ENCODE peak calls at places on chromosomes 13 and 19, in five cellular contexts. W, U, Z, X and P are unnamed samples.
A peak's percentile ranks its signal among the peaks of the same experiment; 100 is the strongest.

GRCh38 chr13:56352901-56353300 is 787.8 kb upstream of the PRR20A start:
- DNase-seq in X (no peak), Z (no peak), U (no peak), W (no peak), P (no peak)

GRCh38 chr13:79405501-79405830 is 589 bp downstream of the RBM26 start:
- DNase-seq in Z (peak; percentile 65), X (no peak), U (no peak), W (no peak), P (no peak)

GRCh38 chr13:64293923-64294322 is 2878.3 kb upstream of the PCDH20 start:
- DNase-seq in Z (no peak), X (no peak), W (no peak), U (no peak), P (no peak)

GRCh38 chr13:44236370-44236769 is 137.3 kb upstream of the SERP2 start:
- DNase-seq in U (no peak), Z (no peak), X (no peak), W (no peak), P (no peak)

GRCh38 chr19:58439576-58440554 is at the start of gene ZNF132:
- DNase-seq in U (peak; percentile 92), X (peak; percentile 84), Z (peak; percentile 94), W (peak; percentile 100), P (peak; percentile 98)

GRCh38 chr13:51225034-51225433 is 2.8 kb downstream of the FAM124A start:
- DNase-seq in W (no peak), X (no peak), U (no peak), Z (no peak), P (no peak)

GRCh38 chr13:34466301-34466700 is 475.8 kb upstream of the NBEA start:
- DNase-seq in W (no peak), U (no peak), Z (no peak), X (no peak), P (no peak)

GRCh38 chr13:112990783-112991182 is 21.8 kb downstream of the MCF2L start:
- DNase-seq in Z (no peak), X (no peak), U (peak; percentile 85), W (no peak), P (no peak)

GRCh38 chr13:29763426-29764180 is 86.8 kb downstream of the UBL3 start:
- DNase-seq in Z (no peak), W (no peak), X (no peak), U (no peak), P (no peak)

GRCh38 chr13:73715910-73716257 is 418.3 kb downstream of the KLF12 start:
- DNase-seq in X (no peak), Z (peak; percentile 20), U (no peak), W (no peak), P (peak; percentile 35)

GRCh38 chr13:84126671-84127171 is 244.4 kb upstream of the SLITRK1 start:
- DNase-seq in U (no peak), Z (no peak), W (no peak), X (no peak), P (no peak)

GRCh38 chr13:28396053-28396452 is 98.9 kb downstream of the FLT1 start:
- DNase-seq in W (no peak), Z (no peak), U (no peak), X (no peak), P (no peak)

GRCh38 chr13:46756977-46757376 is 40.0 kb downstream of the ESD start:
- DNase-seq in X (no peak), U (no peak), W (no peak), Z (no peak), P (no peak)

GRCh38 chr19:10553943-10554381 is 10.3 kb downstream of the ATG4D start:
- DNase-seq in X (no peak), U (peak; percentile 63), W (no peak), Z (peak; percentile 83), P (peak; percentile 80)

GRCh38 chr13:32791545-32792172 is 205.4 kb downstream of the PDS5B start:
- DNase-seq in Z (peak; percentile 70), X (no peak), U (no peak), W (no peak), P (peak; percentile 67)

GRCh38 chr13:101982903-101983302 is 418.9 kb downstream of the FGF14 start:
- DNase-seq in Z (no peak), U (no peak), W (no peak), X (no peak), P (no peak)

GRCh38 chr13:101988140-101988539 is 413.7 kb downstream of the FGF14 start:
- DNase-seq in U (no peak), W (no peak), Z (no peak), X (no peak), P (no peak)

GRCh38 chr13:101985321-101985720 is 416.5 kb downstream of the FGF14 start:
- DNase-seq in Z (no peak), U (no peak), W (no peak), X (no peak), P (no peak)

GRCh38 chr13:101989798-101990350 is 412.0 kb downstream of the FGF14 start:
- DNase-seq in X (no peak), U (no peak), Z (no peak), W (no peak), P (no peak)

DNA sequence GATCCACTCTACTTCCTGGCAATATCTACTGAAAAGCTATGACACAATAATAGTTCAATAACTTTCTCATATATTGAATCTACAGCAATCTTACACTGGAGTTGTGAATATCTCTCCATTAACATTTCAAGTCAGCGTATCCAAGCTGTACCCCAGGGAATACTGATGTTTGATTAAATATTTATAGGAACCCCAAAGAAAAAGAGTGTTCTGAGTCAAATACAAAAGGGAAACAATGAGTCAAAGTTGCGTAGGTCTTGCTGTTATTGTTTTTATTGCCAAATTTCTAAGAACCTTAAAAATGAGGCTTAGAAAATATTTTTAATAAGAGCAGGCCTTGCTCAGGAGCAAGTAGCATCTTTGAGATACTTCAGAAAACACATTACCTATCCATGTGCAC is 415.5 kb downstream of the FGF14 start:
- DNase-seq in X (no peak), Z (no peak), W (no peak), U (no peak), P (no peak)
- TF ChIP-seq CTCF in X (no peak), Z (no peak), W (no peak), U (no peak), P (no peak)

DNA sequence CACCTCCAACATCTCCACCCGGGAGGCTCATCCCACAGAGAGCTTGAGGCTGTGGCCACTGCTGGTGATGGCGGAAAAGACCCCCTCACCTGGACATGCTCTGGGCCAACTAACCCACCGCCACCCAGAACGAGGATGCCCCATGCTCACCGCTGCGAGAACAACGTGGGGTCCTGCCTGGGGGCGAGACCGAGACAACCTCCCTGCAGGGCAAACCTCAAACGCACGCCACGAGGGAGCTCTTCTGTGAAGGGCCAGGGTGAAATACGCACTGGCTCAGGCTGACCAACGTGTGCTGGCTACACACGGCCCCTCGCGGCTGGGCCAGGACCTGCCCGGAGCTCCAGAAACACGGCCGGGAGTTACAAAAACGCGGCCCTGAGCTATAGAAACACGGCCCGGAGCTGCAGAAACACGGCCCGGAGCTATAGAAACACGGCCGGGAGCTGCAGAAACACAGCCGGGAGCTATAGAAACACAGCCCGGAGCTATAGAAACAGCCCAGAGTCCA is 19.0 kb upstream of the PLPP2 start:
- DNase-seq in W (no peak), Z (no peak), X (no peak), U (no peak), P (no peak)
- TF ChIP-seq CTCF in W (no peak), Z (no peak), X (no peak), U (no peak), P (no peak)

GRCh38 chr13:25084101-25084500 is 11.8 kb upstream of the PABPC3 start:
- DNase-seq in X (no peak), W (no peak), Z (no peak), U (no peak), P (no peak)

GRCh38 chr13:25080773-25081172 is 15.2 kb upstream of the PABPC3 start:
- DNase-seq in U (no peak), X (no peak), W (no peak), Z (no peak), P (no peak)

GRCh38 chr13:25088562-25089221 is 7.2 kb upstream of the PABPC3 start:
- DNase-seq in W (no peak), Z (no peak), U (no peak), X (no peak), P (no peak)

DNA sequence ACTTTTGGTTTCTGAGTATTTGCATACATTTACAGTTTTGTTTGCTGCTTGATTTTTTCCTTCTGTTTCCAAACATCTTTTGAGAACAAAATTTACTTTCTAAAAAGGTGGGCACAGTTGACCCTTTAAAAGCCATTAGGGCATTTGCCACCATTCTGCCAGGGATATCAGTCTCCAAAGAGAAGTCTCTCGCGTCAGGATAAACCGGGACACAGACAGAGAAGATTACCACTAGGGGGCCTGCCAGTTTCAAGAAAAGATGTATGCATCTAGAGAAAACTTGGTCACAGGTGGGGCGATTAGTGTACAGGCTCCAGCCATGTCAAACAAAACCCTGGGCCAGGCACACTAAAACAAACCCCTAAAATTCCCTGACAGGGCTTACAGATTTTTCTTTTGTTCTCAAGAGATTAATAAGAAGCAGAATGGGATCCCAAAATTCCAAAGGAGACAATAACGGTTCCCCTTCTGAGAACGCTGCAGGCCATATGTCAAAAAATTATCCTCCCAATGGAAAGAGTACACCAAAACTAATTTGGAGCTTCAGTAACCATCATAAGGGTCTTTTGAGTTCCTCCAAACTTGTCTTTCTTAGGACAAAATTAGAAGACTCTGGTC is 10.7 kb upstream of the PABPC3 start:
- DNase-seq in W (no peak), Z (peak; percentile 61), X (no peak), U (no peak), P (peak; percentile 63)
- TF ChIP-seq CTCF in W (peak; percentile 72), Z (peak; percentile 38), X (peak; percentile 64), U (peak; percentile 11), P (peak; percentile 62)

DNA sequence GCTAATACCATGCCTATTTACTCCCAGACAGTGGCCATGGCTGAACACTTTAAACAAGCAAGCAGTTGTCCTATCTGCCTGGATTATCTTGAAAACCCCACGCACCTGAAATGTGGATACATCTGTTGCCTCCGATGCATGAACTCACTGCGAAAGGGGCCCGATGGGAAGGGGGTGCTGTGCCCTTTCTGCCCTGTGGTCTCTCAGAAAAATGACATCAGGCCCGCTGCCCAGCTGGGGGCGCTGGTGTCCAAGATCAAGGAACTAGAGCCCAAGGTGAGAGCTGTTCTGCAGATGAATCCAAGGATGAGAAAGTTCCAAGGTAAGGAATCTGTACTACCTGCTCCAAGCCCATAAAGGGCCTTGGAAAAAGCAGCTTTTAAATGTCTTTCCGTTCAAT is 8.6 kb downstream of the RFPL4AL1 start:
- DNase-seq in Z (no peak), X (no peak), W (no peak), U (peak; percentile 47), P (no peak)
- TF ChIP-seq CTCF in Z (no peak), X (no peak), W (no peak), U (no peak), P (no peak)

DNA sequence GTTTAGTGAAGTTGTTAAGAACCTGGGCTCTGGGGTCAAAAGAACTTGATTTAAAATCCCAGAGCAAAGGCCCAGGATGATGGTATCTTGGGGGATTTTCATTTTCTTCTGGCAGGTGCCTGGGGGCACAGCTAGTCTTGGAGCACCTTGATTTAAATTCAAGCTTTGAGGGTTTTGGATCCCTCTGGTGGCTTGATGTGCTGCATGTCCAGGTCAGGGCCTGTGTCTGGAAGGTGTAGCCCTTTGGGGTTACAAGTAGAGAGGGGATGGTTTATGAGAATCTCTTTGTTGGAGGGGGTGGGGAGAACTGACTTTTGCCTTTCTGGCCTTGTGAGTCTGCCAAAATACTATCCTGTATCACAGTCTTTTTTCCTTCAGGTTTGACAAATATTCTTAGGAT is 55.8 kb downstream of the AKAP11 start:
- DNase-seq in X (no peak), W (no peak), U (no peak), Z (no peak), P (no peak)
- TF ChIP-seq CTCF in X (no peak), W (no peak), U (no peak), Z (no peak), P (no peak)